ENCODE peak calls at places on chromosomes 12 and 14, in four cellular contexts. One of them, this sample, is unnamed.

GRCh38 chr14:85991156-85991555 is 461.2 kb downstream of the FLRT2 start:
- DNase-seq in ascending aorta: no peak
- DNase-seq in HCT116: no peak
- DNase-seq in pancreas: no peak
- DNase-seq in this sample: no peak

GRCh38 chr12:59699408-59700144 is 103.7 kb downstream of the SLC16A7 start:
- DNase-seq in ascending aorta: no peak
- DNase-seq in HCT116: no peak
- DNase-seq in pancreas: no peak
- DNase-seq in this sample: no peak

GRCh38 chr12:53575502-53576264 is 50.5 kb downstream of the ATF7 start:
- DNase-seq in ascending aorta: no peak
- DNase-seq in HCT116: no peak
- DNase-seq in pancreas: no peak
- DNase-seq in this sample: no peak

GRCh38 chr14:52013984-52014600 is 24.7 kb downstream of the RTRAF start:
- DNase-seq in ascending aorta: no peak
- DNase-seq in HCT116: no peak
- DNase-seq in pancreas: no peak
- DNase-seq in this sample: no peak

GRCh38 chr12:100295764-100296555 is 29.0 kb downstream of the SCYL2 start:
- DNase-seq in ascending aorta: no peak
- DNase-seq in HCT116: no peak
- DNase-seq in pancreas: no peak
- DNase-seq in this sample: no peak

GRCh38 chr14:85701763-85702162 is 171.8 kb downstream of the FLRT2 start:
- DNase-seq in ascending aorta: no peak
- DNase-seq in HCT116: no peak
- DNase-seq in pancreas: no peak
- DNase-seq in this sample: no peak

GRCh38 chr12:27013606-27014084 is 539 bp downstream of the TM7SF3 start:
- DNase-seq in ascending aorta: no peak
- DNase-seq in HCT116: no peak
- DNase-seq in pancreas: no peak
- DNase-seq in this sample: no peak

GRCh38 chr14:105084741-105085571 is 19.7 kb upstream of the GPR132 start:
- DNase-seq in ascending aorta: peak; percentile 59
- DNase-seq in HCT116: no peak
- DNase-seq in pancreas: peak; percentile 24
- DNase-seq in this sample: no peak

GRCh38 chr12:96365604-96366230 is 34.5 kb downstream of the CDK17 start:
- DNase-seq in ascending aorta: no peak
- DNase-seq in HCT116: no peak
- DNase-seq in pancreas: no peak
- DNase-seq in this sample: no peak

GRCh38 chr12:6277982-6278438 is 32.5 kb upstream of the PLEKHG6 start:
- DNase-seq in ascending aorta: no peak
- DNase-seq in HCT116: no peak
- DNase-seq in pancreas: peak; percentile 76
- DNase-seq in this sample: peak; percentile 75

GRCh38 chr12:517538-517937 is 57.8 kb downstream of the B4GALNT3 start:
- DNase-seq in ascending aorta: no peak
- DNase-seq in HCT116: no peak
- DNase-seq in pancreas: no peak
- DNase-seq in this sample: no peak

GRCh38 chr12:118189761-118190181 is 53.8 kb downstream of the PEBP1 start:
- DNase-seq in ascending aorta: peak; percentile 64
- DNase-seq in HCT116: no peak
- DNase-seq in pancreas: peak; percentile 22
- DNase-seq in this sample: no peak

GRCh38 chr12:116779597-116779996 is 41.5 kb downstream of the RNFT2 start:
- DNase-seq in ascending aorta: no peak
- DNase-seq in HCT116: no peak
- DNase-seq in pancreas: no peak
- DNase-seq in this sample: no peak

GRCh38 chr12:22993639-22994038 is 368.7 kb downstream of the ETNK1 start:
- DNase-seq in ascending aorta: no peak
- DNase-seq in HCT116: no peak
- DNase-seq in pancreas: no peak
- DNase-seq in this sample: no peak

GRCh38 chr14:22915886-22916521 is 2.9 kb downstream of the RBM23 start:
- DNase-seq in ascending aorta: no peak
- DNase-seq in HCT116: no peak
- DNase-seq in pancreas: no peak
- DNase-seq in this sample: peak; percentile 62

GRCh38 chr12:106364261-106364660 is 6.7 kb downstream of the POLR3B start:
- DNase-seq in ascending aorta: no peak
- DNase-seq in HCT116: no peak
- DNase-seq in pancreas: no peak
- DNase-seq in this sample: no peak

GRCh38 chr12:50185975-50186663 is 18.9 kb upstream of the CERS5 start:
- DNase-seq in ascending aorta: peak; percentile 67
- DNase-seq in HCT116: no peak
- DNase-seq in pancreas: no peak
- DNase-seq in this sample: no peak

GRCh38 chr14:63388766-63389431 is 70.2 kb upstream of the GPHB5 start:
- DNase-seq in ascending aorta: no peak
- DNase-seq in HCT116: peak; percentile 21
- DNase-seq in pancreas: peak; percentile 50
- DNase-seq in this sample: peak; percentile 56

GRCh38 chr14:94368956-94369355 is 19.4 kb downstream of the SERPINA1 start:
- DNase-seq in ascending aorta: no peak
- DNase-seq in HCT116: no peak
- DNase-seq in pancreas: no peak
- DNase-seq in this sample: no peak

GRCh38 chr12:12224240-12224940 is 42.5 kb downstream of the LRP6 start:
- DNase-seq in ascending aorta: no peak
- DNase-seq in HCT116: no peak
- DNase-seq in pancreas: no peak
- DNase-seq in this sample: no peak

GRCh38 chr12:60059180-60059579 is 463.4 kb downstream of the SLC16A7 start:
- DNase-seq in ascending aorta: no peak
- DNase-seq in HCT116: no peak
- DNase-seq in pancreas: no peak
- DNase-seq in this sample: no peak

GRCh38 chr12:90174198-90174510 is 465.5 kb upstream of the ATP2B1 start:
- DNase-seq in ascending aorta: no peak
- DNase-seq in HCT116: peak; percentile 6
- DNase-seq in pancreas: no peak
- DNase-seq in this sample: no peak

GRCh38 chr12:69553626-69554248 is 31.5 kb upstream of the CCT2 start:
- DNase-seq in ascending aorta: no peak
- DNase-seq in HCT116: no peak
- DNase-seq in pancreas: no peak
- DNase-seq in this sample: peak; percentile 44

GRCh38 chr12:88258396-88258795 is 116.3 kb downstream of the TMTC3 start:
- DNase-seq in ascending aorta: no peak
- DNase-seq in HCT116: no peak
- DNase-seq in pancreas: no peak
- DNase-seq in this sample: no peak

GRCh38 chr12:79897617-79898016 is 37.3 kb downstream of the PPP1R12A start:
- DNase-seq in ascending aorta: no peak
- DNase-seq in HCT116: peak; percentile 16
- DNase-seq in pancreas: no peak
- DNase-seq in this sample: no peak
- H3K4me1 ChIP-seq in ascending aorta: peaks cover 57% of the 10 kb centered on the region
- H3K4me1 ChIP-seq in HCT116: peaks cover 10% of the 10 kb centered on the region
- H3K4me1 ChIP-seq in pancreas: peaks cover 9% of the 10 kb centered on the region
- H3K4me1 ChIP-seq in this sample: peaks cover 2% of the 10 kb centered on the region

DNA sequence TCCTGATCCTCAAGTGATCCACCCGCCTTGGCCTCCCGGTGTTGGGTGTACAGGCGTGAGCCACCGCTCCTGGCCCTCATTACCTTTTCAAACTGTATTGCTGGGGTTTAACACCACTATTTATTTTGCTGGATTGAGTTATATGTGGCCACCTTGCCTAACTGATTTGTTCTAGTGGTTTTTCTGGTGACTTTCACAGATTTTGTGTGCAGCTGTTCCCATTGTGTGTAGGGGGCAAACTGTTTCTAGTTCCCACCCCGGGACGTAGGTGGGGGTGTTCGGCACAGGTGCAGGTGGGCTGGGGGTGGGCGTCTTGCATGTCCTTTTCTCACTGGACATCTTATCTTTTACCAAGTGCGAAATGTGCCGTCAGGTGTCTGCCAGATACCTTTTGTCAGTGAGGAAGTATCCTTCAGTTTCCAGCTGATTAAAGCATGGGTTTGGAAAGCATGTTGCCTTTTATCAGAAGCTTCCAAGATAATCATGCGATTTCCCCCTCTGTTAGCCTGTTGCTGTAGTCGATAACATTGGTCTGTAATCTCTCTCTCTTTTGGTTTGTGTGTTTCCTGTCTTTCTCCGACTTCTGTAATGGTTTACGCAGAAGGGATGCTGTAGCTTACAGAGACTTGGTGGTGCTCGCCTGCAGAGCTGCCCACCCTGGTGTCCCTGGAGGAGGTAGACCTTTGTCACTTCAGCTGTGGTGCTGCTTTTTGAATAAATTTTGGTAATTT is 33.6 kb downstream of the AACS start:
- DNase-seq in ascending aorta: no peak
- DNase-seq in HCT116: no peak
- DNase-seq in pancreas: no peak
- DNase-seq in this sample: no peak
- H3K4me1 ChIP-seq in ascending aorta: no peaks in the 10 kb centered on the region
- H3K4me1 ChIP-seq in HCT116: no peaks in the 10 kb centered on the region
- H3K4me1 ChIP-seq in pancreas: no peaks in the 10 kb centered on the region
- H3K4me1 ChIP-seq in this sample: peaks cover 3% of the 10 kb centered on the region

DNA sequence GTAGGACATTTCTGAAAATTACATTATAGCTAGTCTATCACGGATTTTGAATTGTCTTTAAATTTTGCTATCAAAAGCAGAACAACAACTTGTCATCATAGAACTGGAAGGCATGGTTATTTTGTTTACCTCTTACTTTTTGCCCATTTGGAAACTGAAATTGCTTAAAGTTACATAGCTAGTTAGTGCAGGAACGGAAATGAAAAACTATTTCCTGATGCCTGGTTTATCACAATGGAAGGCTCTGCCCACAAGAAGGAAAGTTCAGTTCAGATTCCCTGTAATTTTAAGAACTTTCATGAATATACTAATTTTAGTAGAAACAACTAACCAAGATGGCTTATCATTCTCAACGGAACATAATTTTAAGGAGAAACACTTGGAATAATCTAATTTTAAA is 427.7 kb downstream of the RAD51B start:
- DNase-seq in ascending aorta: no peak
- DNase-seq in HCT116: no peak
- DNase-seq in pancreas: no peak
- DNase-seq in this sample: no peak
- H3K4me1 ChIP-seq in ascending aorta: peaks cover 63% of the 10 kb centered on the region
- H3K4me1 ChIP-seq in HCT116: peaks cover 55% of the 10 kb centered on the region
- H3K4me1 ChIP-seq in pancreas: peaks cover 40% of the 10 kb centered on the region
- H3K4me1 ChIP-seq in this sample: peaks cover 7% of the 10 kb centered on the region

GRCh38 chr12:11133816-11134215 is 628 bp downstream of the TAS2R30 start:
- DNase-seq in ascending aorta: no peak
- DNase-seq in HCT116: no peak
- DNase-seq in pancreas: no peak
- DNase-seq in this sample: no peak

GRCh38 chr12:11133162-11133561 is 1.3 kb downstream of the TAS2R30 start:
- DNase-seq in ascending aorta: no peak
- DNase-seq in HCT116: no peak
- DNase-seq in pancreas: no peak
- DNase-seq in this sample: no peak

GRCh38 chr12:11130999-11131398 is 3.4 kb downstream of the TAS2R30 start:
- DNase-seq in ascending aorta: no peak
- DNase-seq in HCT116: no peak
- DNase-seq in pancreas: no peak
- DNase-seq in this sample: no peak

GRCh38 chr12:11134300-11134699 is at the start of gene TAS2R30:
- DNase-seq in ascending aorta: no peak
- DNase-seq in HCT116: no peak
- DNase-seq in pancreas: no peak
- DNase-seq in this sample: no peak

GRCh38 chr12:11136075-11136474 is 1.6 kb upstream of the TAS2R30 start:
- DNase-seq in ascending aorta: no peak
- DNase-seq in HCT116: no peak
- DNase-seq in pancreas: no peak
- DNase-seq in this sample: no peak
- H3K4me1 ChIP-seq in ascending aorta: no peaks in the 10 kb centered on the region
- H3K4me1 ChIP-seq in HCT116: no peaks in the 10 kb centered on the region
- H3K4me1 ChIP-seq in pancreas: no peaks in the 10 kb centered on the region
- H3K4me1 ChIP-seq in this sample: peaks cover 9% of the 10 kb centered on the region

DNA sequence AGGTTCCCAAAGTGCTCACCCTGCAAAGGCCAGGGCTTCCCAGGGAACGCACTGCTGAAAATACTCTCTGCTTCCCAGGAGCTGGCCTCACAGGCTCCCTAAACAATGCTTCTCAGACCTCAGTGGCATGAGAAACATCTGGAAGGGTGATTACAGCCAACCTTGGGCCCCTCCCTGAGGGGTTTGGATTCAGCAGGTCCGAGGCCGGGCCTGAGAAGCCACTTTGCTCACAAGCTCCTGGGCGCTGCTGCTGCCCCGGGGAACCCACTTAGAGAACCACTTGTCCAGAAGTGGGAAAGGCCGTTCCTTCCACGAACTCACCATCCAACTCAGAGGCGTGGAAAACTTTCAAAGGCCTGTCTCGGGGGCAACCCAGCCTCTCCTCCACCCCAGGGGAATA is 130.5 kb downstream of the PIWIL1 start:
- DNase-seq in ascending aorta: no peak
- DNase-seq in HCT116: no peak
- DNase-seq in pancreas: no peak
- DNase-seq in this sample: no peak
- H3K4me1 ChIP-seq in ascending aorta: no peaks in the 10 kb centered on the region
- H3K4me1 ChIP-seq in HCT116: no peaks in the 10 kb centered on the region
- H3K4me1 ChIP-seq in pancreas: no peaks in the 10 kb centered on the region
- H3K4me1 ChIP-seq in this sample: no peaks in the 10 kb centered on the region

DNA sequence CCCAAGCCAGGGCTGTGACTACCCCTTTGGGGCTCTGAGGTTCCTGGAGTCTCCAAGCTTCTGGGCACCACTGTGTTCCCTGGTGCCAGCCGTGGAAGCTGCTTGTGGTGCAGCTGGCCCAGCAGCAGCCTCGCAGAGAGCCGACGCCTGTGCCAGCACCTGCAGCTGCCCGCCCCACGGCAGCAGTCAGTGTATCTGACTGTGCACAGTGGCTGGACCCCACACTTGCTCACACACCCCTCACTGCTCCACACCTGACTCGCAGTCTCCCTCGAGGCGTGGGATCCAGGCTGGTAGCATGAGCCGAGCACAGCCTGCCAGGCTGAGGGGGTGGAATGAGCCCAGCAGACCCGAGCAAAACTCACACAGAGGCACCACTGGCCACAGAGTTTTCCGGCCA is 325.2 kb downstream of the PCNX1 start:
- DNase-seq in ascending aorta: no peak
- DNase-seq in HCT116: no peak
- DNase-seq in pancreas: no peak
- DNase-seq in this sample: no peak
- H3K4me1 ChIP-seq in ascending aorta: no peaks in the 10 kb centered on the region
- H3K4me1 ChIP-seq in HCT116: peaks cover 4% of the 10 kb centered on the region
- H3K4me1 ChIP-seq in pancreas: no peaks in the 10 kb centered on the region
- H3K4me1 ChIP-seq in this sample: no peaks in the 10 kb centered on the region

DNA sequence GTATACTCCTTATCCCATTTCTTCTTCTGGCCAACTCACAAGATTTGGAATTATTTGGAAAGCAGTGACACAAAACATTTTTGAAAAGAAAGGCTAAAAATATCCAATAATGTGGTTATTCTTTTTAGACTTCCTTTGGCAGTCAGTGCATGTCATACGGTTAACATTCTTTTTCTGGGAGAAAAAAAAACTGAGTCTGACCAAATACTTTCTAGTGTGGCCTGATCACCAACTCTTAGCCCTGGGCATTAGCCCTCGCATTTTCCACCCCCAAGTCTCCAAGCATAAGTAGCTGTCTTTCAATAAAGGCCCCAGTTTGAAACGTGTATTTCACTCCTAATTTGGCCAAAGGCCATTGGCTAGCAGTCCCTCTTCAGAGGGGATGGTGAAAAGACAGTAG is 5.9 kb downstream of the RASSF3 start:
- DNase-seq in ascending aorta: peak; percentile 67
- DNase-seq in HCT116: no peak
- DNase-seq in pancreas: no peak
- DNase-seq in this sample: no peak
- H3K4me1 ChIP-seq in ascending aorta: peaks cover 66% of the 10 kb centered on the region
- H3K4me1 ChIP-seq in HCT116: peaks cover 20% of the 10 kb centered on the region
- H3K4me1 ChIP-seq in pancreas: no peaks in the 10 kb centered on the region
- H3K4me1 ChIP-seq in this sample: peaks cover 8% of the 10 kb centered on the region

This sample was measured in lung.